ENCODE peak calls at places on chromosomes 13 and 19, in six cellular contexts. Z is GDM1, F is HS-5, K is T-helper 9 cell, L is neural crest cell, G is breast epithelium. M is an unnamed sample.

GRCh38 chr19:2063824-2064223 is 12.8 kb upstream of the MKNK2 start:
- DNase-seq in Z (no peak), F (no peak), K (no peak), L (no peak), G (no peak), M (no peak)

GRCh38 chr13:108326318-108326717 is 56.8 kb downstream of the TNFSF13B start:
- DNase-seq in Z (no peak), F (no peak), K (no peak), L (no peak), G (no peak), M (no peak)

GRCh38 chr13:34721631-34722144 is 220.4 kb upstream of the NBEA start:
- DNase-seq in Z (no peak), F (no peak), K (no peak), L (no peak), G (no peak), M (no peak)

GRCh38 chr19:38290631-38291147 is 13.4 kb upstream of the C19orf33 start:
- DNase-seq in Z (no peak), F (peak; percentile 73), K (no peak), L (no peak), G (peak; percentile 93), M (peak; percentile 78)

GRCh38 chr13:91347996-91348905 is 764 bp downstream of the MIR17HG start:
- DNase-seq in Z (peak; percentile 63), F (no peak), K (peak; percentile 57), L (peak; percentile 30), G (peak; percentile 31), M (no peak)

GRCh38 chr19:8638078-8638619 is 7.7 kb downstream of the NFILZ start:
- DNase-seq in Z (peak; percentile 56), F (no peak), K (no peak), L (no peak), G (no peak), M (no peak)

GRCh38 chr19:45139286-45140143 is 21.3 kb downstream of the NKPD1 start:
- DNase-seq in Z (no peak), F (no peak), K (no peak), L (no peak), G (no peak), M (no peak)

GRCh38 chr19:41849067-41849466 is 4.2 kb downstream of the DMRTC2 start:
- DNase-seq in Z (no peak), F (no peak), K (no peak), L (no peak), G (no peak), M (no peak)

GRCh38 chr13:64928704-64929499 is 2301.2 kb downstream of the PCDH9 start:
- DNase-seq in Z (no peak), F (peak; percentile 20), K (no peak), L (no peak), G (no peak), M (peak; percentile 67)

GRCh38 chr19:44282846-44283245 is 22.0 kb downstream of the ZNF235 start:
- DNase-seq in Z (no peak), F (peak; percentile 18), K (no peak), L (no peak), G (no peak), M (no peak)

GRCh38 chr13:42409061-42409460 is 137.1 kb downstream of the AKAP11 start:
- DNase-seq in Z (no peak), F (no peak), K (no peak), L (no peak), G (no peak), M (no peak)

GRCh38 chr19:3333020-3333583 is 33.3 kb upstream of the NFIC start:
- DNase-seq in Z (no peak), F (no peak), K (no peak), L (no peak), G (no peak), M (no peak)

GRCh38 chr19:45901912-45902650 is at the start of gene MYPOP:
- DNase-seq in Z (no peak), F (no peak), K (no peak), L (no peak), G (peak; percentile 21), M (no peak)

GRCh38 chr19:33214621-33215020 is 11.0 kb downstream of the SLC7A10 start:
- DNase-seq in Z (peak; percentile 29), F (no peak), K (no peak), L (peak; percentile 37), G (no peak), M (no peak)

GRCh38 chr13:111954681-111955411 is 112.1 kb upstream of the SOX1 start:
- DNase-seq in Z (no peak), F (no peak), K (no peak), L (no peak), G (no peak), M (no peak)

GRCh38 chr13:47135800-47136658 is 239.2 kb upstream of the HTR2A start:
- DNase-seq in Z (no peak), F (no peak), K (no peak), L (no peak), G (no peak), M (peak; percentile 6)

GRCh38 chr19:8477889-8478288 is 24.6 kb downstream of the PRAM1 start:
- DNase-seq in Z (no peak), F (no peak), K (no peak), L (no peak), G (no peak), M (no peak)

GRCh38 chr13:91162180-91162579 is 185.3 kb upstream of the MIR17HG start:
- DNase-seq in Z (peak; percentile 38), F (no peak), K (no peak), L (no peak), G (no peak), M (no peak)

GRCh38 chr19:18745012-18745735 is 45.9 kb downstream of the COMP start:
- DNase-seq in Z (no peak), F (no peak), K (no peak), L (no peak), G (no peak), M (no peak)

GRCh38 chr13:105202384-105202783 is 1333.1 kb downstream of the EFNB2 start:
- DNase-seq in Z (peak; percentile 7), F (no peak), K (no peak), L (no peak), G (no peak), M (peak; percentile 29)

GRCh38 chr19:16527971-16528521 is 14.2 kb downstream of the CHERP start:
- DNase-seq in Z (peak; percentile 16), F (no peak), K (peak; percentile 30), L (peak; percentile 16), G (no peak), M (no peak)

GRCh38 chr13:98150836-98151489 is 8.1 kb downstream of the FARP1 start:
- DNase-seq in Z (no peak), F (no peak), K (no peak), L (no peak), G (no peak), M (no peak)

GRCh38 chr19:35637165-35637564 is 4.4 kb upstream of the ETV2 start:
- DNase-seq in Z (no peak), F (no peak), K (no peak), L (no peak), G (no peak), M (no peak)

GRCh38 chr19:13044160-13044853 is 49.0 kb downstream of the NFIX start:
- DNase-seq in Z (no peak), F (no peak), K (no peak), L (no peak), G (no peak), M (no peak)

GRCh38 chr13:52411629-52412028 is 5.7 kb upstream of the THSD1 start:
- DNase-seq in Z (no peak), F (no peak), K (no peak), L (no peak), G (no peak), M (peak; percentile 92)

GRCh38 chr13:21470785-21471184 is 11.7 kb upstream of the ZDHHC20 start:
- DNase-seq in Z (no peak), F (no peak), K (no peak), L (no peak), G (no peak), M (no peak)

GRCh38 chr13:44331912-44332840 is 41.4 kb upstream of the SERP2 start:
- DNase-seq in Z (peak; percentile 52), F (no peak), K (no peak), L (no peak), G (no peak), M (no peak)

GRCh38 chr13:107576430-107576829 is 638.9 kb downstream of the LIG4 start:
- DNase-seq in Z (no peak), F (no peak), K (no peak), L (no peak), G (no peak), M (no peak)

GRCh38 chr19:51687791-51688664 is 5.1 kb upstream of the SPACA6 start:
- DNase-seq in Z (no peak), F (no peak), K (no peak), L (no peak), G (peak; percentile 53), M (no peak)

M was measured in epithelial cell of proximal tubule.